ENCODE peak calls at places on chromosomes 16 and 17, in six cellular contexts. J is transverse colon, D is breast epithelium, V is endothelial cell of umbilical vein, L is GM12892, K is SK-N-SH. A is an unnamed sample.

GRCh38 chr16:88382491-88383400 is at the start of gene ZNF469:
- DNase-seq in D (no peak), K (peak), J (no peak), V (no peak), L (no peak), A (peak)

GRCh38 chr17:29140631-29141483 is 39.3 kb downstream of the MYO18A start:
- DNase-seq in K (peak), D (no peak), L (no peak), J (no peak), V (peak), A (no peak)

GRCh38 chr16:84484579-84485254 is 19.7 kb downstream of the MEAK7 start:
- DNase-seq in J (peak), V (peak), D (peak), L (no peak), K (peak), A (peak)

GRCh38 chr17:79332011-79332410 is 257.4 kb downstream of the ENGASE start:
- DNase-seq in D (no peak), L (no peak), V (no peak), K (no peak), J (no peak), A (no peak)

GRCh38 chr16:83906690-83907089 is 7.8 kb downstream of the MLYCD start:
- DNase-seq in K (no peak), D (no peak), L (no peak), V (no peak), J (no peak), A (no peak)

GRCh38 chr17:15409721-15410247 is 57.6 kb downstream of the CDRT4 start:
- DNase-seq in L (no peak), D (no peak), J (peak), V (no peak), K (no peak), A (no peak)

GRCh38 chr16:88064889-88065746 is 113.9 kb downstream of the BANP start:
- DNase-seq in L (no peak), J (no peak), K (no peak), D (no peak), V (no peak), A (no peak)

GRCh38 chr17:42750730-42751356 is 6.0 kb upstream of the EZH1 start:
- DNase-seq in D (no peak), K (no peak), L (no peak), J (no peak), V (peak), A (no peak)

GRCh38 chr17:42969006-42969581 is 4.8 kb upstream of the AARSD1 start:
- DNase-seq in J (no peak), K (no peak), L (no peak), V (no peak), D (no peak), A (no peak)

GRCh38 chr17:12624221-12624620 is 41.5 kb upstream of the MYOCD start:
- DNase-seq in J (no peak), V (no peak), L (no peak), D (no peak), K (no peak), A (no peak)

GRCh38 chr17:21061158-21061835 is 18.5 kb upstream of the USP22 start:
- DNase-seq in D (no peak), V (no peak), L (no peak), J (no peak), K (no peak), A (peak)

GRCh38 chr17:75308732-75309629 is 19.7 kb upstream of the SLC25A19 start:
- DNase-seq in D (no peak), V (no peak), L (no peak), J (peak), K (no peak), A (peak)

GRCh38 chr17:49645654-49646053 is 32.2 kb downstream of the SPOP start:
- DNase-seq in D (no peak), L (no peak), K (no peak), V (peak), J (no peak), A (no peak)

GRCh38 chr16:17972460-17972943 is 364.0 kb downstream of the NPIPA8 start:
- DNase-seq in V (no peak), D (no peak), L (no peak), K (peak), J (no peak), A (no peak)

GRCh38 chr17:61429274-61429673 is 22.9 kb upstream of the TBX4 start:
- DNase-seq in L (no peak), V (no peak), K (no peak), D (no peak), J (no peak), A (no peak)

GRCh38 chr16:4743217-4743897 is 9.0 kb downstream of the DNAAF8 start:
- DNase-seq in J (peak), V (no peak), K (no peak), D (no peak), L (no peak), A (no peak)

GRCh38 chr17:47684535-47685193 is 9.3 kb upstream of the TBKBP1 start:
- DNase-seq in L (no peak), J (no peak), D (no peak), V (no peak), K (no peak), A (no peak)

GRCh38 chr16:70687172-70687531 is 1.3 kb upstream of the MTSS2 start:
- DNase-seq in K (no peak), J (no peak), V (no peak), L (no peak), D (no peak), A (no peak)

GRCh38 chr16:89217388-89218191 is at the start of gene ZNF778:
- DNase-seq in K (peak), L (peak), J (peak), D (peak), V (peak), A (peak)

GRCh38 chr17:80289631-80290030 is 29.0 kb downstream of the RNF213 start:
- DNase-seq in L (no peak), V (no peak), K (no peak), J (no peak), D (no peak), A (no peak)

GRCh38 chr17:79930077-79930785 is 91.0 kb upstream of the CBX4 start:
- DNase-seq in J (no peak), K (peak), V (no peak), L (no peak), D (no peak), A (no peak)

GRCh38 chr17:75430159-75430748 is 24.8 kb upstream of the GRB2 start:
- DNase-seq in J (peak), D (no peak), K (no peak), V (no peak), L (no peak), A (no peak)

GRCh38 chr17:71068351-71068750 is 899.0 kb downstream of the KCNJ2 start:
- DNase-seq in D (no peak), K (no peak), V (no peak), L (no peak), J (no peak), A (no peak)

GRCh38 chr16:35399133-35399532 is 1939.7 kb downstream of the TP53TG3F start:
- DNase-seq in L (no peak), V (no peak), K (no peak), D (no peak), J (no peak), A (no peak)
- TF ChIP-seq POLR2AphosphoS5 in L (no peak), V (no peak), K (no peak), D (no peak), J (no peak), A (no peak)

GRCh38 chr16:31467858-31468257 is 4.1 kb upstream of the TGFB1I1 start:
- DNase-seq in J (no peak), V (no peak), K (no peak), D (no peak), L (no peak), A (no peak)

GRCh38 chr16:31465788-31466370 is 6.1 kb upstream of the TGFB1I1 start:
- DNase-seq in K (no peak), L (no peak), V (no peak), D (no peak), J (no peak), A (no peak)

GRCh38 chr16:31464781-31465260 is 5.5 kb downstream of the ARMC5 start:
- DNase-seq in V (no peak), K (no peak), L (no peak), J (no peak), D (no peak), A (no peak)

GRCh38 chr16:31466381-31466841 is 5.5 kb upstream of the TGFB1I1 start:
- DNase-seq in D (no peak), L (no peak), V (no peak), J (no peak), K (no peak), A (no peak)

GRCh38 chr16:31467151-31467550 is 4.8 kb upstream of the TGFB1I1 start:
- DNase-seq in L (no peak), J (no peak), D (no peak), V (no peak), K (no peak), A (no peak)
- TF ChIP-seq POLR2AphosphoS5 in L (no peak), J (no peak), D (no peak), V (no peak), K (no peak), A (no peak)

DNA sequence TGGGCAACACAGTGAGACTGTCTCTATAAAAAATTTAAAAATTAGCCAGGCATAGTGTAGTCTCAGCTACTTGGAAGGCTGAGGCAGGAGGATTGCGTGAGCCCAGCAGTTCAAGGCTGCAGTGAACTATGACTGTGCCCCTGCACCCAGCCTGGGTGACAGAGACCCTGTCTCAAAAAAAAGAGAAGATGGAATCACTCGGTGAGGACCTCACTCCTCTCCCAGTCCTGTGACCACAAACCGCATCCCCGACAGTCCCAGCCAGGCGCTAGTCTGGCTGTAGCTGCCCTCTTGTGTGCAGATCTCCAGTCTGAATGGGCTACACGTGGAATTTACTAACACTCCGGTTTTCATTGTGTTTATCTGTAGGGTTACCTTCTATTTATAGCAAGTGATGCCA is 11.1 kb downstream of the DEXI start:
- DNase-seq in V (no peak), J (no peak), K (no peak), D (no peak), L (no peak), A (no peak)
- TF ChIP-seq POLR2AphosphoS5 in V (no peak), J (no peak), K (no peak), D (no peak), L (no peak), A (no peak)

GRCh38 chr16:27242398-27242797 is 26.2 kb downstream of the NSMCE1 start:
- DNase-seq in L (no peak), V (no peak), K (no peak), D (no peak), J (no peak), A (no peak)
- TF ChIP-seq POLR2AphosphoS5 in L (no peak), V (no peak), K (no peak), D (no peak), J (peak), A (no peak)

GRCh38 chr17:40320771-40321501 is 12.0 kb downstream of the RARA start:
- DNase-seq in K (no peak), J (peak), V (no peak), D (no peak), L (no peak), A (no peak)
- TF ChIP-seq POLR2AphosphoS5 in K (no peak), J (no peak), V (no peak), D (no peak), L (no peak), A (peak)

GRCh38 chr17:73465851-73466250 is 154.1 kb upstream of the CDC42EP4 start:
- DNase-seq in K (no peak), V (no peak), D (no peak), J (no peak), L (no peak), A (no peak)

GRCh38 chr17:73465130-73465529 is 153.3 kb upstream of the CDC42EP4 start:
- DNase-seq in D (no peak), V (no peak), J (no peak), K (no peak), L (no peak), A (no peak)

GRCh38 chr17:73467651-73468050 is 155.8 kb upstream of the CDC42EP4 start:
- DNase-seq in J (no peak), V (no peak), L (no peak), K (no peak), D (no peak), A (no peak)

GRCh38 chr17:73468221-73468620 is 156.4 kb upstream of the CDC42EP4 start:
- DNase-seq in D (no peak), L (no peak), K (no peak), J (no peak), V (no peak), A (no peak)

GRCh38 chr17:73466704-73467433 is 155.1 kb upstream of the CDC42EP4 start:
- DNase-seq in L (no peak), J (no peak), V (no peak), K (no peak), D (no peak), A (no peak)
- TF ChIP-seq POLR2AphosphoS5 in L (no peak), J (no peak), V (no peak), K (no peak), D (no peak), A (no peak)

GRCh38 chr17:73090396-73091202 is 1.9 kb downstream of the SLC39A11 start:
- DNase-seq in L (no peak), K (no peak), V (no peak), J (no peak), D (no peak), A (no peak)

GRCh38 chr17:73092518-73093135 is at the start of gene SLC39A11:
- DNase-seq in L (peak), K (peak), J (peak), D (peak), V (peak), A (peak)

GRCh38 chr17:73091770-73092517 is 544 bp downstream of the SLC39A11 start:
- DNase-seq in D (peak), K (no peak), L (no peak), J (peak), V (peak), A (peak)

GRCh38 chr17:73089918-73090317 is 2.6 kb downstream of the SLC39A11 start:
- DNase-seq in D (peak), J (no peak), K (no peak), L (no peak), V (no peak), A (peak)

GRCh38 chr17:73091410-73091769 is 1.1 kb downstream of the SLC39A11 start:
- DNase-seq in K (no peak), J (no peak), D (no peak), V (no peak), L (no peak), A (no peak)
- TF ChIP-seq POLR2AphosphoS5 in K (no peak), J (no peak), D (no peak), V (no peak), L (no peak), A (no peak)

DNA sequence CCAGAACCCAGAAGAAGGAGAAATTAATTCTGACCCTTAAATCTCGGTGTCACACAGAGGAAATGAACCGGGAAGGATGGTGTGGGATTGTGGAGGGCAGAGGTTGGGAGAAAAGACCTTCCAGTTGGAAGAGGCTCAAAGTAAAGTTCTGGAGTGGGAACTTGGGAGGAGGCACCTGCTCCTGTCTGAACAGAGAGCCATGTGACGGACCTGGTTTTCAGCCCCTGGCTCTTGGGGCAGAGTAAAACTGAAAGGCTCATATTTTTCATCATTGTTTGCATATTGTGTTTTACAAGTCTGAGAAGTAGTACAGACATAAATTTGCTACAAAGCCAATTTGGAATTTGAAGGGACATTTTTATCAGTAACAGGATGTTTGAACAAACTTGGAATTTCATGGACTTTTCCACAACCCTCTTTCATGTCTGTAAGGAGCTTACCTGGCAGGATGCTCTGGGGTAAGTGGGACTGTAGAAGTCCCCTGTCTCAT is 24.4 kb upstream of the SEC14L1 start:
- DNase-seq in D (no peak), J (no peak), L (no peak), V (peak), K (no peak), A (peak)
- TF ChIP-seq POLR2AphosphoS5 in D (no peak), J (no peak), L (no peak), V (no peak), K (no peak), A (no peak)